ENCODE peak calls at places on chromosome 3, in seven cellular contexts. One of them, this sample, is unnamed.
A peak's percentile ranks its signal among the peaks of the same experiment; 100 is the strongest.

GRCh38 chr3:89699771-89700170 is 592.4 kb downstream of the EPHA3 start:
- DNase-seq in mammary epithelial cell: no peak
- DNase-seq in sigmoid colon: no peak
- DNase-seq in fibroblast of pulmonary artery: no peak
- DNase-seq in endothelial cell: no peak
- DNase-seq in brain microvascular endothelial cell: no peak
- DNase-seq in breast epithelium: no peak
- DNase-seq in this sample: no peak

GRCh38 chr3:20015525-20015924 is 3.5 kb upstream of the PP2D1 start:
- DNase-seq in mammary epithelial cell: no peak
- DNase-seq in sigmoid colon: no peak
- DNase-seq in fibroblast of pulmonary artery: no peak
- DNase-seq in endothelial cell: no peak
- DNase-seq in brain microvascular endothelial cell: no peak
- DNase-seq in breast epithelium: no peak
- DNase-seq in this sample: no peak

GRCh38 chr3:120450261-120450913 is 405 bp downstream of the FSTL1 start:
- DNase-seq in mammary epithelial cell: peak; percentile 45
- DNase-seq in sigmoid colon: peak; percentile 75
- DNase-seq in fibroblast of pulmonary artery: peak; percentile 44
- DNase-seq in endothelial cell: peak; percentile 69
- DNase-seq in brain microvascular endothelial cell: no peak
- DNase-seq in breast epithelium: no peak
- DNase-seq in this sample: no peak

GRCh38 chr3:169771651-169772529 is 1.3 kb upstream of the MYNN start:
- DNase-seq in mammary epithelial cell: peak; percentile 69
- DNase-seq in sigmoid colon: peak; percentile 69
- DNase-seq in fibroblast of pulmonary artery: peak; percentile 88
- DNase-seq in endothelial cell: peak; percentile 65
- DNase-seq in brain microvascular endothelial cell: peak; percentile 69
- DNase-seq in breast epithelium: no peak
- DNase-seq in this sample: no peak

GRCh38 chr3:11059090-11059798 is 66.7 kb downstream of the SLC6A1 start:
- DNase-seq in mammary epithelial cell: peak; percentile 57
- DNase-seq in sigmoid colon: peak; percentile 75
- DNase-seq in fibroblast of pulmonary artery: peak; percentile 76
- DNase-seq in endothelial cell: peak; percentile 77
- DNase-seq in brain microvascular endothelial cell: peak; percentile 73
- DNase-seq in breast epithelium: no peak
- DNase-seq in this sample: no peak

GRCh38 chr3:118538187-118538586 is 496.5 kb downstream of the IGSF11 start:
- DNase-seq in mammary epithelial cell: no peak
- DNase-seq in sigmoid colon: no peak
- DNase-seq in fibroblast of pulmonary artery: no peak
- DNase-seq in endothelial cell: no peak
- DNase-seq in brain microvascular endothelial cell: no peak
- DNase-seq in breast epithelium: no peak
- DNase-seq in this sample: no peak

GRCh38 chr3:130341388-130341787 is 4.1 kb upstream of the COL6A5 start:
- DNase-seq in mammary epithelial cell: peak; percentile 25
- DNase-seq in sigmoid colon: no peak
- DNase-seq in fibroblast of pulmonary artery: no peak
- DNase-seq in endothelial cell: no peak
- DNase-seq in brain microvascular endothelial cell: no peak
- DNase-seq in breast epithelium: no peak
- DNase-seq in this sample: no peak

GRCh38 chr3:136547293-136547692 is 204.9 kb downstream of the STAG1 start:
- DNase-seq in mammary epithelial cell: no peak
- DNase-seq in sigmoid colon: no peak
- DNase-seq in fibroblast of pulmonary artery: peak; percentile 8
- DNase-seq in endothelial cell: no peak
- DNase-seq in brain microvascular endothelial cell: no peak
- DNase-seq in breast epithelium: no peak
- DNase-seq in this sample: no peak

GRCh38 chr3:38722760-38723568 is 73.5 kb upstream of the SCN5A start:
- DNase-seq in mammary epithelial cell: no peak
- DNase-seq in sigmoid colon: no peak
- DNase-seq in fibroblast of pulmonary artery: peak; percentile 48
- DNase-seq in endothelial cell: no peak
- DNase-seq in brain microvascular endothelial cell: peak; percentile 20
- DNase-seq in breast epithelium: no peak
- DNase-seq in this sample: peak; percentile 81

GRCh38 chr3:14148041-14148985 is 23.5 kb downstream of the TMEM43 start:
- DNase-seq in mammary epithelial cell: no peak
- DNase-seq in sigmoid colon: no peak
- DNase-seq in fibroblast of pulmonary artery: no peak
- DNase-seq in endothelial cell: peak; percentile 70
- DNase-seq in brain microvascular endothelial cell: no peak
- DNase-seq in breast epithelium: no peak
- DNase-seq in this sample: no peak
- TF ChIP-seq CTCF in mammary epithelial cell: peak; percentile 27
- TF ChIP-seq CTCF in sigmoid colon: no peak
- TF ChIP-seq CTCF in fibroblast of pulmonary artery: no peak
- TF ChIP-seq CTCF in endothelial cell: peak; percentile 62
- TF ChIP-seq CTCF in brain microvascular endothelial cell: peak; percentile 55
- TF ChIP-seq CTCF in breast epithelium: no peak
- TF ChIP-seq CTCF in this sample: peak; percentile 31

GRCh38 chr3:172305974-172306373 is 142.3 kb downstream of the GHSR start:
- DNase-seq in mammary epithelial cell: no peak
- DNase-seq in sigmoid colon: no peak
- DNase-seq in fibroblast of pulmonary artery: no peak
- DNase-seq in endothelial cell: no peak
- DNase-seq in brain microvascular endothelial cell: no peak
- DNase-seq in breast epithelium: no peak
- DNase-seq in this sample: no peak

GRCh38 chr3:172305552-172305951 is 142.7 kb downstream of the GHSR start:
- DNase-seq in mammary epithelial cell: peak; percentile 87
- DNase-seq in sigmoid colon: no peak
- DNase-seq in fibroblast of pulmonary artery: peak; percentile 65
- DNase-seq in endothelial cell: no peak
- DNase-seq in brain microvascular endothelial cell: peak; percentile 85
- DNase-seq in breast epithelium: no peak
- DNase-seq in this sample: no peak

GRCh38 chr3:172303181-172303580 is 145.1 kb downstream of the GHSR start:
- DNase-seq in mammary epithelial cell: no peak
- DNase-seq in sigmoid colon: no peak
- DNase-seq in fibroblast of pulmonary artery: peak; percentile 49
- DNase-seq in endothelial cell: no peak
- DNase-seq in brain microvascular endothelial cell: no peak
- DNase-seq in breast epithelium: no peak
- DNase-seq in this sample: no peak

GRCh38 chr3:172302176-172302575 is 146.1 kb downstream of the GHSR start:
- DNase-seq in mammary epithelial cell: no peak
- DNase-seq in sigmoid colon: no peak
- DNase-seq in fibroblast of pulmonary artery: no peak
- DNase-seq in endothelial cell: no peak
- DNase-seq in brain microvascular endothelial cell: no peak
- DNase-seq in breast epithelium: no peak
- DNase-seq in this sample: no peak

GRCh38 chr3:172303941-172304558 is 144.2 kb downstream of the GHSR start:
- DNase-seq in mammary epithelial cell: no peak
- DNase-seq in sigmoid colon: no peak
- DNase-seq in fibroblast of pulmonary artery: no peak
- DNase-seq in endothelial cell: no peak
- DNase-seq in brain microvascular endothelial cell: no peak
- DNase-seq in breast epithelium: no peak
- DNase-seq in this sample: no peak
- TF ChIP-seq CTCF in mammary epithelial cell: no peak
- TF ChIP-seq CTCF in sigmoid colon: no peak
- TF ChIP-seq CTCF in fibroblast of pulmonary artery: peak; percentile 39
- TF ChIP-seq CTCF in endothelial cell: no peak
- TF ChIP-seq CTCF in brain microvascular endothelial cell: peak; percentile 64
- TF ChIP-seq CTCF in breast epithelium: no peak
- TF ChIP-seq CTCF in this sample: peak; percentile 53

DNA sequence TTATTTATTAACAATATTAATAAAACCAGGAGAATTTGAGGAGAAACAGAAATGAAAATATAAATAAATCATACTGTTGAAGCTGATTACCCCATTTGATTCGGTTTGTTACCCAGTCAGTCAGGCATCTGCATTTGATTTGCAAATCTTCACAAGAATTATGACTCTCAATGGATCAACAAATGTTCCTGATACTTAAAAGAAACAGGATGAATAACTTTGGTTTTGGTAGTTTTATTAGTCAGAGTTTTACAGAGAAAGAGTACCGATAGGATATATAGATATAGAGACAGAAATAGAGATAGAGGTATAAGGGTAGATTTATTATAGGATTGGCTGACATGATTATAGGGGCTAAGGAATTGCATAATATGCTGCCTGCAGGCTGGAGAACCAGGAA is 241.7 kb upstream of the COL8A1 start:
- DNase-seq in mammary epithelial cell: no peak
- DNase-seq in sigmoid colon: no peak
- DNase-seq in fibroblast of pulmonary artery: no peak
- DNase-seq in endothelial cell: no peak
- DNase-seq in brain microvascular endothelial cell: no peak
- DNase-seq in breast epithelium: no peak
- DNase-seq in this sample: no peak
- TF ChIP-seq CTCF in mammary epithelial cell: no peak
- TF ChIP-seq CTCF in sigmoid colon: no peak
- TF ChIP-seq CTCF in fibroblast of pulmonary artery: no peak
- TF ChIP-seq CTCF in endothelial cell: no peak
- TF ChIP-seq CTCF in brain microvascular endothelial cell: no peak
- TF ChIP-seq CTCF in breast epithelium: no peak
- TF ChIP-seq CTCF in this sample: no peak

DNA sequence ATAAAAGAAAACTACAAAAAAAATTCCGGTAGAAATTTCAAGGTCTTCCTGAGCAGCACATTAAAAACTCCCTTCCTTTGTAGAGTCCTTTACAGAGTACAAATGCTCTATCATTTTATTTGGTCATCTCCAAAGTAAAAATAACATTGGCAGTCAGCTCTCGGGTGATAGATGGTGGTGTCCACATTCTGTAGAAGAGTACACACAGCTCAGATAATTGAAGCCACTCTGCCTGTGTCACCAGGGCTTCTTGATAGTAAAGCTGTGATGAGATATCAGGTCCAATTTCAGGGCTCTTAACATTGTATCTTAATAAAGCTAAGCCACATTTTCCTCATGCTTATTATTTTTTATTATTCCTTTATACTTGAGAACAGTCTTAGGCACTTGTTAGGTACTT is 371.6 kb downstream of the TAFA4 start:
- DNase-seq in mammary epithelial cell: no peak
- DNase-seq in sigmoid colon: no peak
- DNase-seq in fibroblast of pulmonary artery: no peak
- DNase-seq in endothelial cell: no peak
- DNase-seq in brain microvascular endothelial cell: no peak
- DNase-seq in breast epithelium: no peak
- DNase-seq in this sample: no peak
- TF ChIP-seq CTCF in mammary epithelial cell: no peak
- TF ChIP-seq CTCF in sigmoid colon: no peak
- TF ChIP-seq CTCF in fibroblast of pulmonary artery: no peak
- TF ChIP-seq CTCF in endothelial cell: no peak
- TF ChIP-seq CTCF in brain microvascular endothelial cell: no peak
- TF ChIP-seq CTCF in breast epithelium: no peak
- TF ChIP-seq CTCF in this sample: no peak